ENCODE peak calls at places on chromosomes 7 and 10, in nine cellular contexts. One of them, this sample, is unnamed.

GRCh38 chr10:43204943-43205671 is 61.8 kb downstream of the RASGEF1A start:
- DNase-seq in nucleus accumbens: no peak
- DNase-seq in activated naive CD8-positive, alpha-beta T cell treated with anti-CD3 and anti-CD28 coated beads for 36 hours: peak
- DNase-seq in NCI-H510A treated with DMSO at 0.1 percent for 48 hours: no peak
- DNase-seq in SW480: peak
- DNase-seq in EH: peak
- DNase-seq in ACHN: peak
- DNase-seq in stomach: peak
- DNase-seq in GM23248: peak
- DNase-seq in this sample: peak

GRCh38 chr10:13448216-13448615 is 80.6 kb downstream of the BEND7 start:
- DNase-seq in ACHN: no peak
- DNase-seq in SW480: no peak
- DNase-seq in NCI-H510A treated with DMSO at 0.1 percent for 48 hours: no peak
- DNase-seq in nucleus accumbens: no peak
- DNase-seq in activated naive CD8-positive, alpha-beta T cell treated with anti-CD3 and anti-CD28 coated beads for 36 hours: no peak
- DNase-seq in GM23248: peak
- DNase-seq in EH: no peak
- DNase-seq in stomach: no peak
- DNase-seq in this sample: peak

GRCh38 chr7:36966636-36967035 is 242.3 kb upstream of the AOAH start:
- DNase-seq in NCI-H510A treated with DMSO at 0.1 percent for 48 hours: no peak
- DNase-seq in GM23248: no peak
- DNase-seq in ACHN: no peak
- DNase-seq in nucleus accumbens: no peak
- DNase-seq in stomach: no peak
- DNase-seq in SW480: no peak
- DNase-seq in activated naive CD8-positive, alpha-beta T cell treated with anti-CD3 and anti-CD28 coated beads for 36 hours: no peak
- DNase-seq in EH: no peak
- DNase-seq in this sample: no peak

GRCh38 chr7:155208681-155209477 is 88.8 kb upstream of the INSIG1 start:
- DNase-seq in SW480: no peak
- DNase-seq in stomach: no peak
- DNase-seq in nucleus accumbens: no peak
- DNase-seq in ACHN: peak
- DNase-seq in NCI-H510A treated with DMSO at 0.1 percent for 48 hours: no peak
- DNase-seq in EH: peak
- DNase-seq in activated naive CD8-positive, alpha-beta T cell treated with anti-CD3 and anti-CD28 coated beads for 36 hours: no peak
- DNase-seq in GM23248: peak
- DNase-seq in this sample: peak

GRCh38 chr10:93420091-93420490 is 62.0 kb downstream of the MYOF start:
- DNase-seq in NCI-H510A treated with DMSO at 0.1 percent for 48 hours: no peak
- DNase-seq in SW480: no peak
- DNase-seq in activated naive CD8-positive, alpha-beta T cell treated with anti-CD3 and anti-CD28 coated beads for 36 hours: no peak
- DNase-seq in stomach: no peak
- DNase-seq in ACHN: no peak
- DNase-seq in GM23248: no peak
- DNase-seq in EH: peak
- DNase-seq in nucleus accumbens: no peak
- DNase-seq in this sample: no peak

GRCh38 chr7:96248405-96248804 is 73.5 kb downstream of the SLC25A13 start:
- DNase-seq in GM23248: no peak
- DNase-seq in stomach: no peak
- DNase-seq in EH: no peak
- DNase-seq in nucleus accumbens: no peak
- DNase-seq in NCI-H510A treated with DMSO at 0.1 percent for 48 hours: no peak
- DNase-seq in ACHN: no peak
- DNase-seq in SW480: no peak
- DNase-seq in activated naive CD8-positive, alpha-beta T cell treated with anti-CD3 and anti-CD28 coated beads for 36 hours: no peak
- DNase-seq in this sample: no peak

GRCh38 chr10:57023626-57024025 is 662.6 kb upstream of the ZWINT start:
- DNase-seq in GM23248: no peak
- DNase-seq in SW480: no peak
- DNase-seq in stomach: no peak
- DNase-seq in activated naive CD8-positive, alpha-beta T cell treated with anti-CD3 and anti-CD28 coated beads for 36 hours: no peak
- DNase-seq in EH: no peak
- DNase-seq in NCI-H510A treated with DMSO at 0.1 percent for 48 hours: no peak
- DNase-seq in ACHN: no peak
- DNase-seq in nucleus accumbens: no peak
- DNase-seq in this sample: no peak

GRCh38 chr7:42736931-42737330 is 174.9 kb downstream of the C7orf25 start:
- DNase-seq in SW480: peak
- DNase-seq in stomach: no peak
- DNase-seq in ACHN: peak
- DNase-seq in NCI-H510A treated with DMSO at 0.1 percent for 48 hours: no peak
- DNase-seq in nucleus accumbens: no peak
- DNase-seq in GM23248: peak
- DNase-seq in EH: no peak
- DNase-seq in activated naive CD8-positive, alpha-beta T cell treated with anti-CD3 and anti-CD28 coated beads for 36 hours: no peak
- DNase-seq in this sample: no peak

GRCh38 chr7:102292813-102293798 is 6.4 kb downstream of the SH2B2 start:
- DNase-seq in GM23248: peak
- DNase-seq in nucleus accumbens: no peak
- DNase-seq in stomach: no peak
- DNase-seq in EH: no peak
- DNase-seq in activated naive CD8-positive, alpha-beta T cell treated with anti-CD3 and anti-CD28 coated beads for 36 hours: no peak
- DNase-seq in NCI-H510A treated with DMSO at 0.1 percent for 48 hours: no peak
- DNase-seq in SW480: no peak
- DNase-seq in ACHN: no peak
- DNase-seq in this sample: peak

GRCh38 chr7:23864984-23865383 is 155.0 kb downstream of the STK31 start:
- DNase-seq in ACHN: no peak
- DNase-seq in NCI-H510A treated with DMSO at 0.1 percent for 48 hours: no peak
- DNase-seq in stomach: no peak
- DNase-seq in nucleus accumbens: no peak
- DNase-seq in activated naive CD8-positive, alpha-beta T cell treated with anti-CD3 and anti-CD28 coated beads for 36 hours: no peak
- DNase-seq in EH: peak
- DNase-seq in SW480: peak
- DNase-seq in GM23248: peak
- DNase-seq in this sample: peak

GRCh38 chr7:17022915-17023314 is 141.1 kb upstream of the AGR3 start:
- DNase-seq in EH: no peak
- DNase-seq in SW480: no peak
- DNase-seq in activated naive CD8-positive, alpha-beta T cell treated with anti-CD3 and anti-CD28 coated beads for 36 hours: no peak
- DNase-seq in stomach: no peak
- DNase-seq in GM23248: no peak
- DNase-seq in nucleus accumbens: no peak
- DNase-seq in NCI-H510A treated with DMSO at 0.1 percent for 48 hours: no peak
- DNase-seq in ACHN: no peak
- DNase-seq in this sample: no peak

GRCh38 chr7:8229927-8230326 is 32.0 kb downstream of the ICA1 start:
- DNase-seq in GM23248: no peak
- DNase-seq in stomach: no peak
- DNase-seq in SW480: no peak
- DNase-seq in ACHN: no peak
- DNase-seq in NCI-H510A treated with DMSO at 0.1 percent for 48 hours: no peak
- DNase-seq in EH: no peak
- DNase-seq in activated naive CD8-positive, alpha-beta T cell treated with anti-CD3 and anti-CD28 coated beads for 36 hours: no peak
- DNase-seq in nucleus accumbens: no peak
- DNase-seq in this sample: no peak

GRCh38 chr10:72625276-72625607 is 637 bp downstream of the MICU1 start:
- DNase-seq in GM23248: no peak
- DNase-seq in stomach: no peak
- DNase-seq in SW480: no peak
- DNase-seq in NCI-H510A treated with DMSO at 0.1 percent for 48 hours: no peak
- DNase-seq in ACHN: no peak
- DNase-seq in nucleus accumbens: no peak
- DNase-seq in activated naive CD8-positive, alpha-beta T cell treated with anti-CD3 and anti-CD28 coated beads for 36 hours: no peak
- DNase-seq in EH: no peak
- DNase-seq in this sample: no peak

GRCh38 chr10:80448204-80448603 is 5.9 kb upstream of the TSPAN14 start:
- DNase-seq in nucleus accumbens: no peak
- DNase-seq in ACHN: no peak
- DNase-seq in SW480: no peak
- DNase-seq in GM23248: no peak
- DNase-seq in NCI-H510A treated with DMSO at 0.1 percent for 48 hours: no peak
- DNase-seq in activated naive CD8-positive, alpha-beta T cell treated with anti-CD3 and anti-CD28 coated beads for 36 hours: no peak
- DNase-seq in stomach: no peak
- DNase-seq in EH: no peak
- DNase-seq in this sample: no peak

GRCh38 chr10:47406870-47407648 is 23.0 kb upstream of the ZNF488 start:
- DNase-seq in EH: peak
- DNase-seq in ACHN: peak
- DNase-seq in nucleus accumbens: no peak
- DNase-seq in NCI-H510A treated with DMSO at 0.1 percent for 48 hours: peak
- DNase-seq in SW480: peak
- DNase-seq in GM23248: peak
- DNase-seq in activated naive CD8-positive, alpha-beta T cell treated with anti-CD3 and anti-CD28 coated beads for 36 hours: no peak
- DNase-seq in stomach: peak
- DNase-seq in this sample: peak

GRCh38 chr7:63031838-63032436 is 966.7 kb upstream of the ZNF722 start:
- DNase-seq in activated naive CD8-positive, alpha-beta T cell treated with anti-CD3 and anti-CD28 coated beads for 36 hours: no peak
- DNase-seq in EH: no peak
- DNase-seq in nucleus accumbens: no peak
- DNase-seq in GM23248: no peak
- DNase-seq in ACHN: no peak
- DNase-seq in stomach: no peak
- DNase-seq in NCI-H510A treated with DMSO at 0.1 percent for 48 hours: no peak
- DNase-seq in SW480: no peak
- DNase-seq in this sample: no peak

GRCh38 chr7:47404005-47404404 is 177.9 kb downstream of the TNS3 start:
- DNase-seq in stomach: peak
- DNase-seq in activated naive CD8-positive, alpha-beta T cell treated with anti-CD3 and anti-CD28 coated beads for 36 hours: peak
- DNase-seq in SW480: peak
- DNase-seq in EH: no peak
- DNase-seq in nucleus accumbens: no peak
- DNase-seq in GM23248: peak
- DNase-seq in NCI-H510A treated with DMSO at 0.1 percent for 48 hours: no peak
- DNase-seq in ACHN: no peak
- DNase-seq in this sample: no peak

GRCh38 chr7:34260282-34260681 is 354.9 kb downstream of the BMPER start:
- DNase-seq in nucleus accumbens: no peak
- DNase-seq in activated naive CD8-positive, alpha-beta T cell treated with anti-CD3 and anti-CD28 coated beads for 36 hours: no peak
- DNase-seq in GM23248: peak
- DNase-seq in ACHN: peak
- DNase-seq in SW480: peak
- DNase-seq in stomach: no peak
- DNase-seq in NCI-H510A treated with DMSO at 0.1 percent for 48 hours: no peak
- DNase-seq in EH: peak
- DNase-seq in this sample: peak

GRCh38 chr7:70640266-70640833 is 491.6 kb upstream of the GALNT17 start:
- DNase-seq in EH: peak
- DNase-seq in NCI-H510A treated with DMSO at 0.1 percent for 48 hours: no peak
- DNase-seq in stomach: no peak
- DNase-seq in GM23248: peak
- DNase-seq in ACHN: no peak
- DNase-seq in activated naive CD8-positive, alpha-beta T cell treated with anti-CD3 and anti-CD28 coated beads for 36 hours: no peak
- DNase-seq in SW480: no peak
- DNase-seq in nucleus accumbens: no peak
- DNase-seq in this sample: peak

GRCh38 chr10:99709480-99710229 is 22.3 kb downstream of the COX15 start:
- DNase-seq in stomach: no peak
- DNase-seq in NCI-H510A treated with DMSO at 0.1 percent for 48 hours: peak
- DNase-seq in SW480: no peak
- DNase-seq in GM23248: peak
- DNase-seq in nucleus accumbens: no peak
- DNase-seq in ACHN: peak
- DNase-seq in EH: peak
- DNase-seq in activated naive CD8-positive, alpha-beta T cell treated with anti-CD3 and anti-CD28 coated beads for 36 hours: no peak
- DNase-seq in this sample: no peak

GRCh38 chr10:29908977-29909376 is 150.4 kb downstream of the JCAD start:
- DNase-seq in nucleus accumbens: no peak
- DNase-seq in ACHN: no peak
- DNase-seq in EH: no peak
- DNase-seq in SW480: no peak
- DNase-seq in stomach: no peak
- DNase-seq in NCI-H510A treated with DMSO at 0.1 percent for 48 hours: no peak
- DNase-seq in GM23248: no peak
- DNase-seq in activated naive CD8-positive, alpha-beta T cell treated with anti-CD3 and anti-CD28 coated beads for 36 hours: peak
- DNase-seq in this sample: no peak

GRCh38 chr10:89518108-89518507 is 17.3 kb downstream of the SLC16A12 start:
- DNase-seq in NCI-H510A treated with DMSO at 0.1 percent for 48 hours: no peak
- DNase-seq in SW480: no peak
- DNase-seq in ACHN: no peak
- DNase-seq in nucleus accumbens: no peak
- DNase-seq in stomach: no peak
- DNase-seq in activated naive CD8-positive, alpha-beta T cell treated with anti-CD3 and anti-CD28 coated beads for 36 hours: no peak
- DNase-seq in EH: peak
- DNase-seq in GM23248: peak
- DNase-seq in this sample: no peak

GRCh38 chr7:75945297-75946168 is 30.6 kb downstream of the POR start:
- DNase-seq in NCI-H510A treated with DMSO at 0.1 percent for 48 hours: peak
- DNase-seq in SW480: no peak
- DNase-seq in stomach: peak
- DNase-seq in EH: peak
- DNase-seq in nucleus accumbens: no peak
- DNase-seq in ACHN: no peak
- DNase-seq in activated naive CD8-positive, alpha-beta T cell treated with anti-CD3 and anti-CD28 coated beads for 36 hours: no peak
- DNase-seq in GM23248: peak
- DNase-seq in this sample: no peak

GRCh38 chr10:66167816-66168215 is 758.0 kb upstream of the LRRTM3 start:
- DNase-seq in ACHN: peak
- DNase-seq in nucleus accumbens: no peak
- DNase-seq in GM23248: no peak
- DNase-seq in stomach: no peak
- DNase-seq in NCI-H510A treated with DMSO at 0.1 percent for 48 hours: no peak
- DNase-seq in SW480: no peak
- DNase-seq in EH: no peak
- DNase-seq in activated naive CD8-positive, alpha-beta T cell treated with anti-CD3 and anti-CD28 coated beads for 36 hours: no peak
- DNase-seq in this sample: no peak

GRCh38 chr7:51827641-51828040 is 511.0 kb upstream of the COBL start:
- DNase-seq in ACHN: no peak
- DNase-seq in activated naive CD8-positive, alpha-beta T cell treated with anti-CD3 and anti-CD28 coated beads for 36 hours: no peak
- DNase-seq in EH: no peak
- DNase-seq in stomach: no peak
- DNase-seq in NCI-H510A treated with DMSO at 0.1 percent for 48 hours: no peak
- DNase-seq in SW480: no peak
- DNase-seq in GM23248: no peak
- DNase-seq in nucleus accumbens: no peak
- DNase-seq in this sample: no peak

GRCh38 chr10:3777876-3778707 is 6.9 kb downstream of the KLF6 start:
- DNase-seq in activated naive CD8-positive, alpha-beta T cell treated with anti-CD3 and anti-CD28 coated beads for 36 hours: no peak
- DNase-seq in GM23248: peak
- DNase-seq in stomach: no peak
- DNase-seq in EH: peak
- DNase-seq in SW480: no peak
- DNase-seq in ACHN: no peak
- DNase-seq in nucleus accumbens: no peak
- DNase-seq in NCI-H510A treated with DMSO at 0.1 percent for 48 hours: no peak
- DNase-seq in this sample: no peak

GRCh38 chr7:7867835-7868234 is 100.8 kb upstream of the GLCCI1 start:
- DNase-seq in ACHN: no peak
- DNase-seq in GM23248: no peak
- DNase-seq in EH: no peak
- DNase-seq in activated naive CD8-positive, alpha-beta T cell treated with anti-CD3 and anti-CD28 coated beads for 36 hours: no peak
- DNase-seq in SW480: no peak
- DNase-seq in nucleus accumbens: no peak
- DNase-seq in NCI-H510A treated with DMSO at 0.1 percent for 48 hours: peak
- DNase-seq in stomach: no peak
- DNase-seq in this sample: no peak

GRCh38 chr10:88386878-88387773 is 196.0 kb downstream of the RNLS start:
- DNase-seq in nucleus accumbens: peak
- DNase-seq in EH: peak
- DNase-seq in GM23248: peak
- DNase-seq in ACHN: peak
- DNase-seq in stomach: no peak
- DNase-seq in SW480: peak
- DNase-seq in activated naive CD8-positive, alpha-beta T cell treated with anti-CD3 and anti-CD28 coated beads for 36 hours: no peak
- DNase-seq in NCI-H510A treated with DMSO at 0.1 percent for 48 hours: no peak
- DNase-seq in this sample: peak

GRCh38 chr7:124257638-124258308 is 224.9 kb upstream of the TMEM229A start:
- DNase-seq in activated naive CD8-positive, alpha-beta T cell treated with anti-CD3 and anti-CD28 coated beads for 36 hours: no peak
- DNase-seq in NCI-H510A treated with DMSO at 0.1 percent for 48 hours: no peak
- DNase-seq in SW480: no peak
- DNase-seq in GM23248: no peak
- DNase-seq in nucleus accumbens: no peak
- DNase-seq in ACHN: no peak
- DNase-seq in stomach: no peak
- DNase-seq in EH: no peak
- DNase-seq in this sample: no peak

GRCh38 chr10:43585981-43586738 is 11.7 kb upstream of the ZNF239 start:
- DNase-seq in GM23248: no peak
- DNase-seq in stomach: no peak
- DNase-seq in EH: no peak
- DNase-seq in ACHN: no peak
- DNase-seq in activated naive CD8-positive, alpha-beta T cell treated with anti-CD3 and anti-CD28 coated beads for 36 hours: no peak
- DNase-seq in nucleus accumbens: no peak
- DNase-seq in SW480: peak
- DNase-seq in NCI-H510A treated with DMSO at 0.1 percent for 48 hours: no peak
- DNase-seq in this sample: no peak

GRCh38 chr10:46557319-46558140 is 1.1 kb upstream of the GPRIN2 start:
- DNase-seq in SW480: no peak
- DNase-seq in activated naive CD8-positive, alpha-beta T cell treated with anti-CD3 and anti-CD28 coated beads for 36 hours: no peak
- DNase-seq in EH: no peak
- DNase-seq in NCI-H510A treated with DMSO at 0.1 percent for 48 hours: peak
- DNase-seq in ACHN: no peak
- DNase-seq in nucleus accumbens: no peak
- DNase-seq in GM23248: no peak
- DNase-seq in stomach: peak
- DNase-seq in this sample: no peak

This sample was measured in Daoy.